ENCODE peak calls at places on chromosomes 2 and 18, in four cellular contexts. Q, F, A and N are unnamed samples.

GRCh38 chr2:75561566-75562512 is 1.1 kb upstream of the EVA1A start:
- DNase-seq in Q (no peak), F (peak; percentile 55), A (no peak), N (no peak)

GRCh38 chr2:169968767-169969166 is 141.5 kb downstream of the UBR3 start:
- DNase-seq in Q (no peak), F (no peak), A (no peak), N (no peak)

GRCh38 chr2:221817052-221817451 is 244.9 kb upstream of the EPHA4 start:
- DNase-seq in Q (no peak), F (no peak), A (no peak), N (no peak)

GRCh38 chr2:233867993-233868532 is at the start of gene MSL3B:
- DNase-seq in Q (no peak), F (peak; percentile 54), A (peak; percentile 52), N (peak; percentile 63)

GRCh38 chr2:239406316-239406995 is 5.6 kb upstream of the HDAC4 start:
- DNase-seq in Q (no peak), F (no peak), A (no peak), N (no peak)

GRCh38 chr18:75203456-75204261 is 5.3 kb downstream of the PTGR3 start:
- DNase-seq in Q (no peak), F (no peak), A (no peak), N (no peak)

GRCh38 chr2:218019411-218020060 is 16.7 kb upstream of the TNS1 start:
- DNase-seq in Q (no peak), F (no peak), A (no peak), N (peak; percentile 10)

GRCh38 chr2:67215214-67215613 is 181.9 kb upstream of the ETAA1 start:
- DNase-seq in Q (no peak), F (peak; percentile 40), A (peak; percentile 19), N (peak; percentile 77)

GRCh38 chr18:3810271-3810670 is 360.3 kb downstream of the TGIF1 start:
- DNase-seq in Q (no peak), F (no peak), A (no peak), N (no peak)

GRCh38 chr2:122713800-122714199 is 958.3 kb downstream of the TSN start:
- DNase-seq in Q (no peak), F (no peak), A (no peak), N (no peak)

GRCh38 chr2:64414736-64415435 is 39.1 kb upstream of the LGALSL start:
- DNase-seq in Q (no peak), F (no peak), A (no peak), N (no peak)

GRCh38 chr2:135985826-135986393 is 484 bp upstream of the DARS1 start:
- DNase-seq in Q (peak; percentile 83), F (no peak), A (no peak), N (no peak)

GRCh38 chr2:167196461-167197252 is 308.4 kb downstream of the XIRP2 start:
- DNase-seq in Q (no peak), F (peak; percentile 64), A (no peak), N (no peak)

GRCh38 chr2:40062381-40062780 is 283.3 kb upstream of the THUMPD2 start:
- DNase-seq in Q (no peak), F (no peak), A (no peak), N (no peak)

GRCh38 chr2:218145124-218145523 is 19.3 kb downstream of the CXCR2 start:
- DNase-seq in Q (no peak), F (no peak), A (no peak), N (no peak)

GRCh38 chr2:80086831-80087230 is 217.7 kb downstream of the LRRTM1 start:
- DNase-seq in Q (no peak), F (peak; percentile 82), A (no peak), N (no peak)

GRCh38 chr2:236830931-236831330 is 254.8 kb upstream of the COPS8 start:
- DNase-seq in Q (no peak), F (peak; percentile 11), A (no peak), N (no peak)

GRCh38 chr2:152407204-152407721 is 72.3 kb downstream of the FMNL2 start:
- DNase-seq in Q (no peak), F (peak; percentile 54), A (peak; percentile 40), N (peak; percentile 73)

GRCh38 chr2:74501335-74502071 is 2.1 kb upstream of the LBX2 start:
- DNase-seq in Q (no peak), F (no peak), A (no peak), N (no peak)

GRCh38 chr18:6741290-6741689 is 11.8 kb downstream of the ARHGAP28 start:
- DNase-seq in Q (no peak), F (peak; percentile 88), A (no peak), N (no peak)

GRCh38 chr2:132390076-132390475 is 26.5 kb upstream of the GPR39 start:
- DNase-seq in Q (no peak), F (no peak), A (no peak), N (no peak)

GRCh38 chr2:142130111-142131015 is 453 bp downstream of the LRP1B start:
- DNase-seq in Q (no peak), F (peak; percentile 44), A (peak; percentile 21), N (peak; percentile 52)

GRCh38 chr2:214772443-214773034 is 36.9 kb downstream of the BARD1 start:
- DNase-seq in Q (no peak), F (no peak), A (no peak), N (no peak)

GRCh38 chr18:49933530-49933929 is 120.2 kb upstream of the ACAA2 start:
- DNase-seq in Q (no peak), F (peak; percentile 32), A (no peak), N (no peak)

GRCh38 chr18:715626-716025 is 3.2 kb upstream of the ENOSF1 start:
- DNase-seq in Q (no peak), F (peak; percentile 77), A (no peak), N (no peak)

GRCh38 chr18:73684651-73685050 is 463.0 kb downstream of the FBXO15 start:
- DNase-seq in Q (no peak), F (no peak), A (no peak), N (no peak)

GRCh38 chr2:45028276-45028675 is 19.0 kb upstream of the SIX2 start:
- DNase-seq in Q (no peak), F (no peak), A (no peak), N (no peak)

GRCh38 chr2:122203523-122203922 is 448.1 kb downstream of the TSN start:
- DNase-seq in Q (no peak), F (peak; percentile 85), A (no peak), N (no peak)

GRCh38 chr2:241863021-241863954 is 4.6 kb upstream of the PDCD1 start:
- DNase-seq in Q (no peak), F (no peak), A (peak; percentile 41), N (peak; percentile 20)

GRCh38 chr2:170965446-170966225 is 36.6 kb downstream of the GORASP2 start:
- DNase-seq in Q (no peak), F (no peak), A (no peak), N (no peak)

GRCh38 chr2:206275274-206276160 is 1.1 kb downstream of the ZDBF2 start:
- DNase-seq in Q (peak; percentile 76), F (peak; percentile 65), A (no peak), N (peak; percentile 26)

GRCh38 chr18:58135170-58135569 is 91.1 kb downstream of the NEDD4L start:
- DNase-seq in Q (no peak), F (peak; percentile 96), A (no peak), N (no peak)

GRCh38 chr2:2769481-2770431 is 438.7 kb upstream of the MYT1L start:
- DNase-seq in Q (no peak), F (no peak), A (peak; percentile 70), N (no peak)

GRCh38 chr2:190986221-190986953 is 27.6 kb downstream of the STAT1 start:
- DNase-seq in Q (no peak), F (no peak), A (no peak), N (no peak)

GRCh38 chr18:64405161-64405560 is 256.3 kb upstream of the LINC00305 start:
- DNase-seq in Q (no peak), F (no peak), A (no peak), N (no peak)

GRCh38 chr2:99335911-99336779 is at the start of gene TXNDC9:
- DNase-seq in Q (peak; percentile 100), F (peak; percentile 100), A (peak; percentile 97), N (peak; percentile 97)
- TF ChIP-seq CTCF in Q (no peak), F (no peak), A (no peak), N (no peak)

DNA sequence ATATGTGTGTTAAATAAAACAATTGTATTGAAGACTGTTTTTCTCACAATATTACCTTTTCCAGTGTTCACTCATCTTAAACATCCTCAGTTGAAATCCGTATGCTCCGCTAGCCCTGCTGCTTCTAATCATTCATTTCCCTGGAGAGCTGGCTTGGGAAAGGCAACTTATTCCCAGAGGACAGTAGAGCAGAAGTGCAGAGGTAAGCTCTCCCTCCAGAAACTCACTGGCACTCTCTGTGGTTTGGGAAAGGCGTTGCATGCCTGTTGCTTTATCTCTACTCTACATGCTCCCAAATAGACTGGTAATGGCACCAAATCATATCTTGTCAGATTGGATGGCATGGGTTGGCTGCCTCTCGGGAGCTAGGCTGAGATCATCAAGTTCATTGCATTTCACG is 117.1 kb upstream of the BOD1L2 start:
- DNase-seq in Q (no peak), F (no peak), A (no peak), N (no peak)
- TF ChIP-seq CTCF in Q (no peak), F (no peak), A (no peak), N (no peak)

DNA sequence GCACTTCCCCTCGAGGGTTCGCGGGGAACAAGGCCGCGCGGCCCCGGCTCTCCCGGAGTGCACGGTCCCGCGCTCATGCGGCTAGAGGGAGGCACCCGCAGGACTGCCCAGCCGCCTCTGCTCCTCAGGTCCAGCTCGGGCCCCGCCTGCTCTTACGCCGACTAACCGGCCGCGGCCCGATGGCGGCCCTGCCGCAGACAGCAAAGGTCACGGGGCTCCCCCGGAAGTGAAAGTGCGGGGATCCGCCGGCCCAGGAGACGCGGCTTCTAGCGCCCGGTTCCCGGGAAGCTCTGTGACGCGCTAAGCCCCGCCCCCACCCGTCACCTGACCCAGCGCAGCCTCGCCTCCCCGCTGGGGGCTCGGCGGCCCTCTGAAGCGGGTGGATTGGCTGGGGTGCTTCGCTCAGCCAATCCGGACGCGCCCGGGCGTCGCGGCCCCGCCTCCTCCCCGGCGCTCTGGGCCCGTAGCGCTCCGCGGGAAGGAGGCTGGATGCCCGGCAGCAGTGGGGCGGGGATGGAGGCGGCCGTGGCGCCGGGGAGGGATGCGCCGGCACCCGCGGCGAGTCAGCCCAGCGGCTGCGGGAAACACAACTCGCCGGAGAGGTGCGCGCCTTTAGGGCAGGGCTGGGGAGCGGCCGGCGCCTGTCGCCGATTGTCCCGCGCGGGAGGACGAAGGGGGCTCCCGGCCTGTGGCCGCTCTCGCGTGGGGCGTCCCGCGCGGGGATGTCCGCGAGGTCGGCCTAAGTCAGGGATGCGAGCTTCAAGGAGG is at the start of gene SCLY:
- DNase-seq in Q (peak; percentile 97), F (peak; percentile 97), A (peak; percentile 98), N (peak; percentile 98)
- TF ChIP-seq CTCF in Q (no peak), F (no peak), A (no peak), N (no peak)

GRCh38 chr2:46963210-46963609 is 47.6 kb upstream of the MCFD2 start:
- DNase-seq in Q (no peak), F (no peak), A (no peak), N (no peak)

GRCh38 chr2:46958431-46959017 is 42.9 kb upstream of the MCFD2 start:
- DNase-seq in Q (no peak), F (no peak), A (no peak), N (no peak)

GRCh38 chr2:46962751-46963150 is 47.1 kb upstream of the MCFD2 start:
- DNase-seq in Q (no peak), F (no peak), A (no peak), N (no peak)

GRCh38 chr2:46963961-46964673 is 48.5 kb upstream of the MCFD2 start:
- DNase-seq in Q (no peak), F (no peak), A (no peak), N (no peak)

DNA sequence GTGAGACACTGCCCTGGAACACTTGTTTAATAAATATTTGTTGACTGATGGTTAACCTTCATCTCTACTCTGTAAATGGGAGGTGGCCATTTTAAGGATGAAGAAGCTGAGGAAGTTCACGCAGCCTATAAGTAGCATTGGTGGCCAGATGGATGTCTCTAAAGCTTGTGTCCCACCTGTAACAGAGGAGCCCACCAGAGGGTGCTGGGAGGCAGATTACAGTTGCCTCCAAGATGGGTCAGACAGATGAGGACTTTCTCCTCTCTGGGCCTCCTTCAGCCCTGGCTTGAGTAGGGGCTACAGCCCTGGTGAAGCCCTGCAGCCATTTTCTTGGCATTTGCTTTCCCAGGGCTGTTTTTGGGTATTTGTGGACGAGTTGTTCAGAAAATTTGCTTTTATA is 45.0 kb upstream of the MCFD2 start:
- DNase-seq in Q (peak; percentile 49), F (no peak), A (no peak), N (no peak)
- TF ChIP-seq CTCF in Q (peak; percentile 68), F (no peak), A (no peak), N (no peak)